ENCODE peak calls at places on chromosomes 13 and 19, in five cellular contexts. N, X, Y, T and C are unnamed samples.

GRCh38 chr13:112330479-112331407 is 45.4 kb upstream of the SPACA7 start:
- DNase-seq in T (no peak), N (no peak), Y (no peak), X (no peak), C (no peak)

GRCh38 chr13:113226873-113227272 is 17.5 kb downstream of the CUL4A start:
- DNase-seq in N (no peak), X (no peak), Y (no peak), T (no peak), C (no peak)

GRCh38 chr19:19083413-19084178 is 19.8 kb downstream of the SLC25A42 start:
- DNase-seq in X (no peak), Y (peak; percentile 46), T (no peak), N (peak; percentile 53), C (no peak)

GRCh38 chr13:67117010-67117550 is 113.1 kb downstream of the PCDH9 start:
- DNase-seq in Y (no peak), N (no peak), X (no peak), T (no peak), C (no peak)

GRCh38 chr19:8445488-8446001 is 770 bp downstream of the HNRNPM start:
- DNase-seq in T (peak; percentile 75), X (peak; percentile 46), Y (peak; percentile 70), N (peak; percentile 58), C (peak; percentile 75)

GRCh38 chr13:72643339-72643989 is 84.0 kb downstream of the MZT1 start:
- DNase-seq in X (no peak), Y (peak; percentile 18), T (peak; percentile 8), N (peak; percentile 70), C (no peak)

GRCh38 chr13:74203576-74203975 is 69.4 kb upstream of the KLF12 start:
- DNase-seq in Y (no peak), X (no peak), N (no peak), T (no peak), C (no peak)

GRCh38 chr13:75685239-75685697 is 49.1 kb downstream of the LMO7 start:
- DNase-seq in T (no peak), N (no peak), Y (no peak), X (no peak), C (no peak)

GRCh38 chr19:19321143-19321577 is 531 bp downstream of the MAU2 start:
- DNase-seq in N (no peak), Y (no peak), T (peak; percentile 65), X (no peak), C (no peak)

GRCh38 chr13:108525867-108526266 is 103.5 kb upstream of the MYO16 start:
- DNase-seq in X (no peak), T (no peak), N (no peak), Y (no peak), C (no peak)

GRCh38 chr19:35704218-35704617 is at the start of gene ZBTB32:
- DNase-seq in N (no peak), X (no peak), T (peak; percentile 95), Y (no peak), C (no peak)

GRCh38 chr13:33353210-33353609 is 67.7 kb upstream of the STARD13 start:
- DNase-seq in N (peak; percentile 51), T (no peak), Y (peak; percentile 55), X (no peak), C (peak; percentile 47)

GRCh38 chr19:18603255-18603957 is 3.2 kb downstream of the CRLF1 start:
- DNase-seq in N (no peak), Y (no peak), X (no peak), T (peak; percentile 55), C (no peak)

GRCh38 chr13:84973661-84974060 is 825.6 kb downstream of the SLITRK6 start:
- DNase-seq in Y (no peak), X (no peak), N (no peak), T (no peak), C (no peak)

GRCh38 chr19:13060964-13061927 is 41.4 kb downstream of the LYL1 start:
- DNase-seq in T (peak; percentile 88), X (peak; percentile 83), N (peak; percentile 84), Y (peak; percentile 85), C (peak; percentile 84)
- TF ChIP-seq POLR2A in T (no peak), X (peak; percentile 17), N (peak; percentile 12), Y (no peak), C (no peak)

DNA sequence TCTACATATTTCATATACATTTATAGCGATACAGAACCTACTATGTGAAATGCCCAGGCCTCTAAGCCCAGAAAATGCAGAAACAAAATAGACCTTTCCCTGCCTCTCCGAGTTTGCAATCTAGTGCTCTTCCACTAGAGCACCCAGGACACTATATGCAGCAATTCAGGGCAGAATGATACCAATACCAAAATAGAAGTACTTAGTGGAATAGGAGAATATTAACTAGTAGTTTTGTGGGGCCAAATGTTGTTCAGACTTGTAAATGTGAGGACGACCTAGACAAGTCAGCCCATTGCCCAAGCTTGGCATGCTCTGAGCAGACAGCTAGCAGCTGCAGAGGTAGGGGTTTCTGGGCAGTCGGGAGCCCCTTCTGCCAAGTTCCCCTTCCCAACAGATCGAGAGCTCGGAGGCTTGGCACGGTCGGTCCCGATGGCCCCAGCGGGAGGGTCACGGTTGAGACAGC is 35.8 kb upstream of the FLT1 start:
- DNase-seq in T (no peak), N (no peak), Y (no peak), X (no peak), C (no peak)
- TF ChIP-seq CTCF in T (no peak), N (no peak), Y (no peak), X (no peak), C (no peak)

GRCh38 chr19:620166-620862 is 13.0 kb downstream of the POLRMT start:
- DNase-seq in T (peak; percentile 29), Y (no peak), N (no peak), X (no peak), C (peak; percentile 47)
- TF ChIP-seq POLR2A in T (no peak), Y (no peak), N (no peak), X (no peak), C (no peak)

GRCh38 chr19:49892716-49893115 is 4.0 kb downstream of the IL4I1 start:
- DNase-seq in N (no peak), T (no peak), X (no peak), Y (no peak), C (no peak)

GRCh38 chr19:49889038-49889686 is 7.5 kb downstream of the IL4I1 start:
- DNase-seq in N (no peak), X (no peak), Y (no peak), T (no peak), C (no peak)

GRCh38 chr19:49889687-49890348 is 6.9 kb downstream of the IL4I1 start:
- DNase-seq in N (peak; percentile 75), Y (peak; percentile 75), X (peak; percentile 61), T (peak; percentile 67), C (peak; percentile 66)

GRCh38 chr19:49891393-49891792 is 5.3 kb downstream of the IL4I1 start:
- DNase-seq in X (no peak), Y (no peak), T (no peak), N (no peak), C (no peak)

GRCh38 chr19:49890349-49891311 is 6.1 kb downstream of the IL4I1 start:
- DNase-seq in T (peak; percentile 94), N (no peak), X (no peak), Y (no peak), C (peak; percentile 21)
- TF ChIP-seq CTCF in T (peak; percentile 41), N (no peak), X (no peak), Y (no peak), C (peak; percentile 2)

DNA sequence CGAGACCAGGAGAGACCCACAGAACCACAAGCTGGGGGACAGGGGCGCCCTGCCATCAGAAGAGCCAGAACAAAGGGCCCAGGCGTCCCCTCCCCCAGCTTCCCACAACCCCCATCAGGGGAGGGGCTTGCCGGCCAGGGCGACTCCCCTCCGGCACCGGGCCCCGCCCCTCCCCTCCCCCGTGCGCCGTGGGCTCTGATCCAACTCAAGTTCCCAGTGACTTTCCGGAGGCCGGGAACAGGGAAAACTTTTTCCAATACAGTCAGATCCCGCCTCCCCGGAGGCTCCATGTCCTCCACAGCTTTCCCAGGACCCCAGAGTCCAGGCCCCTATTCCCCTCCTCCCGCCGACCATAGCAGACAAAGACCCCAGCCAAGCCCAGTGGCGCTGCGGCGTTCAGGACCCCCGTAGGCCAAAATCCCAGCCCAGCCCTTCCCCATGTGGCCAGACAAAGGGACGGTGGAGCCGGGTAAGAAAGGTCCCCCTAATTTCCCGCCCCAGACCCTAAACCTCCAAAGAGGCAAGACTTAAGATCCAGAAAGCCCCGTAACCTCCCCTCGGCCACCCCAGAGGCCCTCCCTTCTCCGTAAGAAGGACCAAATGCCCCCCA is 673 bp downstream of the TEAD2 start:
- DNase-seq in Y (peak; percentile 90), T (peak; percentile 91), X (peak; percentile 91), N (peak; percentile 82), C (peak; percentile 80)
- TF ChIP-seq POLR2A in Y (peak; percentile 62), T (peak; percentile 48), X (peak; percentile 65), N (no peak), C (peak; percentile 52)

GRCh38 chr13:58955546-58956385 is 1208.0 kb downstream of the DIAPH3 start:
- DNase-seq in N (no peak), Y (no peak), T (no peak), X (no peak), C (no peak)

GRCh38 chr13:58963321-58963720 is 1200.4 kb downstream of the DIAPH3 start:
- DNase-seq in Y (no peak), X (no peak), T (no peak), N (no peak), C (no peak)

GRCh38 chr13:58964048-58964447 is 1199.7 kb downstream of the DIAPH3 start:
- DNase-seq in Y (no peak), T (no peak), N (no peak), X (no peak), C (no peak)

DNA sequence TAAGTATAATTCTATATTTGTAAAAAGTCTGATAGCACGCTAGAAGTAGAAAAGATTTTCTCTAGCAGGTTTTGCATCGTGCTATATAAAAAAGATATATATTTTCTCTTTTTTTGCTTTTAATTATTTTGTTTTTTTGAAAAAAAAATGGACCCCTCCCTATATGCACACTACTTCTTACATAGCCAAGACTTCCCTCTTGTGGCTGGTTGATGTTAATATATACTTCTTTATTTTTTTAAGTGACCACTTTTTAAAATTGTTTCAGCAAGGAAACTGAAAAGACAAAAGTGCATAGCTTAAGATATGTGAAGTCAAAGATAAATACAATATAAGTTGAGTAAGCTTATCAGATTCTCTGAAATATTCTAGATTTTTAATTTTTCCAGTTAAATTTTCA is 1202.8 kb downstream of the DIAPH3 start:
- DNase-seq in T (no peak), Y (no peak), X (no peak), N (no peak), C (no peak)
- TF ChIP-seq CTCF in T (no peak), Y (peak; percentile 25), X (no peak), N (no peak), C (peak; percentile 9)